ENCODE peak calls at places on chromosomes 4 and X, in six cellular contexts. O, G, R, U, X and H are unnamed samples.

GRCh38 chr4:168585168-168586091 is 88.6 kb downstream of the PALLD start:
- DNase-seq in R (peak), O (peak), U (peak), G (peak), X (peak), H (peak)

GRCh38 chr4:54660145-54660535 is 2.4 kb downstream of the KIT start:
- DNase-seq in O (no peak), U (no peak), X (no peak), R (no peak), G (no peak), H (no peak)

GRCh38 chr4:60897415-60897814 is 302.7 kb upstream of the ADGRL3 start:
- DNase-seq in U (peak), O (no peak), G (no peak), X (no peak), R (no peak), H (no peak)

GRCh38 chrX:153537526-153538295 is 20.3 kb downstream of the ATP2B3 start:
- DNase-seq in O (no peak), U (no peak), G (no peak), R (no peak), X (no peak), H (no peak)

GRCh38 chr4:111360906-111361305 is 738.0 kb upstream of the PITX2 start:
- DNase-seq in R (no peak), X (no peak), O (no peak), G (no peak), U (no peak), H (no peak)

GRCh38 chr4:82138376-82138775 is 235.4 kb downstream of the HNRNPD start:
- DNase-seq in R (no peak), X (no peak), O (no peak), G (no peak), U (no peak), H (no peak)

GRCh38 chr4:62548108-62548524 is 1348.0 kb downstream of the ADGRL3 start:
- DNase-seq in U (peak), X (no peak), O (no peak), R (peak), G (no peak), H (no peak)

GRCh38 chr4:170008376-170008775 is 17.8 kb downstream of the MFAP3L start:
- DNase-seq in U (no peak), G (no peak), R (no peak), O (no peak), X (peak), H (no peak)

GRCh38 chr4:6847134-6847533 is 62.5 kb upstream of the TBC1D14 start:
- DNase-seq in U (no peak), X (no peak), R (no peak), O (no peak), G (no peak), H (no peak)

DNA sequence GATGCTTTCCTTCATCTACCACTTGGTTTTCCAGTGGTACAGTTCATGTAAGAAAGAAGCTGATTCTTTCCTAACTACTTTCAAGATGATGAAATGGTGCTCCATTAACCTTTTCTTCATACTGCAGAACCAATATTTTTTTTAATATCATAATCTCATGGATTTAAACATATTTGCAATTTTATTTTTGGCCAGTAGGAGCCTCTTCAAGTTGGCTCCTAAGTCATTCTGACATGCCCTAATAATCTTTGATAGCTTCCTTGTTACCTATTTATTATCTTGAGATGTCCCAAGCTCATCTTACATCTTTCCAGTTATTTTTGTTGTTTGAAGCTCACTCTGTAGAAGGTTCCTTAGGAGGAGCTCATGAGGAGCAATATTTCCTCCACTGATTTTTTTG is 170.2 kb downstream of the APBB2 start:
- DNase-seq in G (no peak), O (no peak), X (no peak), R (no peak), U (no peak), H (no peak)
- TF ChIP-seq CTCF in G (no peak), O (no peak), X (no peak), R (no peak), U (no peak), H (no peak)

GRCh38 chr4:128060620-128061565 is at the start of gene LARP1B:
- DNase-seq in R (peak), U (peak), O (peak), G (peak), X (peak), H (peak)

GRCh38 chr4:128060130-128060619 is 937 bp upstream of the LARP1B start:
- DNase-seq in O (no peak), R (no peak), X (no peak), G (no peak), U (peak), H (peak)

GRCh38 chr4:128056396-128056795 is 4.7 kb upstream of the LARP1B start:
- DNase-seq in X (no peak), G (no peak), R (no peak), O (no peak), U (no peak), H (no peak)

GRCh38 chr4:128061566-128062536 is 739 bp downstream of the LARP1B start:
- DNase-seq in R (peak), U (peak), X (peak), O (peak), G (no peak), H (peak)
- TF ChIP-seq CTCF in R (no peak), U (no peak), X (no peak), O (no peak), G (peak), H (no peak)

GRCh38 chrX:11537141-11537540 is 128.6 kb downstream of the ARHGAP6 start:
- DNase-seq in G (no peak), U (no peak), R (no peak), X (no peak), O (no peak), H (no peak)

GRCh38 chrX:11535156-11535919 is 130.4 kb downstream of the ARHGAP6 start:
- DNase-seq in R (no peak), O (no peak), X (no peak), U (no peak), G (no peak), H (no peak)

GRCh38 chrX:11543249-11543648 is 122.5 kb downstream of the ARHGAP6 start:
- DNase-seq in X (no peak), O (no peak), G (no peak), U (no peak), R (no peak), H (no peak)

GRCh38 chrX:11541510-11541909 is 124.2 kb downstream of the ARHGAP6 start:
- DNase-seq in R (no peak), U (peak), G (no peak), O (no peak), X (no peak), H (no peak)

DNA sequence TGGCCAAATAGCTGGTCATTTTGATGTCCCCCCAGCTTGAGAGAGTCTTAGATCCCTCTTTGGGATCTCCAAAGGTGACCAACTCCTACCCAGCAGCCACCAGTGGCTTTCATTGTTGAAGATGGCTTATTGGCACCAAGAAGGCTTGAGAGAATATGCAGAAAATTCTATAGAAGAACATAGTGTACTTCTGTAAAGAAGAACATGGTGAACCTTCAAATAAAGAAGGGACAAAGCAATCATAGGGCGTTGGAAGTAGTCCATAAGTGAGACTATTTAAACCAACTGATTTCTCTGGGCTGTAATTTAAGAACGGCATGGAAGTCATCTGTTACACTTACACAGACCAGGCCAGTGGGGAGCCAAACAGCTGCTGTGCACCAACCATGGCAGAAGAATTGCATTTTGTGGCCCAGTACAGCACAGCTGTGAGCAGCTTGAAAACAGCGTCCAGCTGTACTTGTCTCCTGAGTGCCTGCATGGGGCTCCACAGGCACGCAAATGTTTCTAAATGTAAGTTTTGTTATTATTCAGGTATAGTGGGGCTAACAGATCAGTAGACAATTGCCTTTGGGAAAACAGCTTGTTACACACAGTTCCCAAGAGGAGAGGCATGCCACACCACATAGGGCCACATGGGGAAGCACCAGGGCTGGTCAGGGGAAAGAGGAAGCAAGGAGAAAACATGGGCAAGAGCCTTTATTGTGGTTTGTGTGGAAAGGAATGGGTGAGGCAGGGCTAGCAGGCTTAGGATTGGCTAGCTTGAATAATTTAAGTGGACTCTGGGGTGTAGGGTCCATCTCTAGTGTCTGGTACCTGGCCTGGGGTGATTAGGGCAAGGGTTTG is 125.0 kb downstream of the ARHGAP6 start:
- DNase-seq in R (no peak), U (peak), G (no peak), O (no peak), X (no peak), H (peak)
- TF ChIP-seq CTCF in R (no peak), U (no peak), G (peak), O (no peak), X (no peak), H (peak)

DNA sequence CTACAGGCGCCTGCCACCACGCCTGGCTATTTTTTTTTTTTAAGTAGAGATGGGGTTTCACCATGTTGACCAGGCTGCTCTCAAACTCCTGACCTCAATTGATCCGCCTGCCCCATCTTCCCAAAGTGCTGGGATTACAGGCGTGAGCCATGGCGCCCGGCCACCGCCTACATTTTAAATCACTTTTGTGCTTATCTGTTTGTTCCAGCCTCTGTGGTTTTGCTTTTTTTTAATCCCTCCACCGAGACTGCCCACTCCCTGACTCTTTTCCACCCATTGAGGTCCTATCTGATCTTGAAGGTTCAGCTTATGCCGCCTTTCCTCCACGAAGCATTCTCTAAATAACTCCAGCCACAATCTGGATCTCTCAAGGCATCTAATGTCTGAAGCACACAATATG is 73.5 kb downstream of the CHRDL1 start:
- DNase-seq in O (no peak), U (no peak), X (no peak), R (no peak), G (no peak), H (no peak)
- TF ChIP-seq CTCF in O (no peak), U (no peak), X (no peak), R (no peak), G (no peak), H (no peak)

DNA sequence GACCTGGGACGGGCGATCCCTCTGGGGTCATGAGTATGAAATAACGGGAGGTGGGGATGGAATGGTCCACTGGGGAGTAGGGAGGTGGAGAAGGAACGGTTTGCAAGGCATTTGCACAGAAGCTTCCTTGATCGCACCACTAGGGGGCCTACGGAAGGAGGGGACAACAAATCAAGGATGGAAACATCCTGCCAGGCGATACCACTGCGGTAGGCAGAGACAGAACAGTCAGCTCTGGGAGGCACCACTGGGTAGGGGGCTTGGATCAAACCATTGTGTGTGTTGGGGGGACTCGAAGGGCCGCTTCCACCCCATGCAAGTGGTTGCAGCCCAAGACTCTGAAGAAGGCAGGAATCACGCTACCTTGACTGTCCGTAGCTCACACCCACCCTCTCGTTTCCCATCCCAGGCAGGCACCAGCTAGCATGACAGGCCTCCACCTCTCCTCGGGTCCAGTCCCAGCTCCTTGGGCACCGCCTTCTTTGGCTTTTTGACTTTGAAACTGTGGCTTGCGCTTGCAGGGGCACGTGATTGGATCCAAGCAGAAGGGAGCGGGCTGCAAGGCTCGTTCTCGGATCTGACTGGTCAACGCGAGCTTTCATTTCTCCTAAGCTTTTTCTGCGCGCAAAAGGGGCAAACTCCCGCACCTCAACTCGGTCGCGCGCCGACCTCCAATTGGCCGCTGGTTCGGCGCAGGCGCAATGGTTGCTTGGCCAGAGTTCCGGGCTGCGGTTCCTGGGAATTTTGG is 28.4 kb downstream of the GAGE1 start:
- DNase-seq in X (no peak), U (no peak), G (no peak), O (no peak), R (no peak), H (peak)
- TF ChIP-seq CTCF in X (no peak), U (peak), G (no peak), O (no peak), R (no peak), H (no peak)

GRCh38 chrX:102658551-102658950 is 7.3 kb downstream of the GPRASP1 start:
- DNase-seq in X (no peak), R (no peak), G (no peak), U (peak), O (no peak), H (no peak)

GRCh38 chrX:102654696-102655095 is 3.4 kb downstream of the GPRASP1 start:
- DNase-seq in O (no peak), G (no peak), U (no peak), R (no peak), X (no peak), H (no peak)

DNA sequence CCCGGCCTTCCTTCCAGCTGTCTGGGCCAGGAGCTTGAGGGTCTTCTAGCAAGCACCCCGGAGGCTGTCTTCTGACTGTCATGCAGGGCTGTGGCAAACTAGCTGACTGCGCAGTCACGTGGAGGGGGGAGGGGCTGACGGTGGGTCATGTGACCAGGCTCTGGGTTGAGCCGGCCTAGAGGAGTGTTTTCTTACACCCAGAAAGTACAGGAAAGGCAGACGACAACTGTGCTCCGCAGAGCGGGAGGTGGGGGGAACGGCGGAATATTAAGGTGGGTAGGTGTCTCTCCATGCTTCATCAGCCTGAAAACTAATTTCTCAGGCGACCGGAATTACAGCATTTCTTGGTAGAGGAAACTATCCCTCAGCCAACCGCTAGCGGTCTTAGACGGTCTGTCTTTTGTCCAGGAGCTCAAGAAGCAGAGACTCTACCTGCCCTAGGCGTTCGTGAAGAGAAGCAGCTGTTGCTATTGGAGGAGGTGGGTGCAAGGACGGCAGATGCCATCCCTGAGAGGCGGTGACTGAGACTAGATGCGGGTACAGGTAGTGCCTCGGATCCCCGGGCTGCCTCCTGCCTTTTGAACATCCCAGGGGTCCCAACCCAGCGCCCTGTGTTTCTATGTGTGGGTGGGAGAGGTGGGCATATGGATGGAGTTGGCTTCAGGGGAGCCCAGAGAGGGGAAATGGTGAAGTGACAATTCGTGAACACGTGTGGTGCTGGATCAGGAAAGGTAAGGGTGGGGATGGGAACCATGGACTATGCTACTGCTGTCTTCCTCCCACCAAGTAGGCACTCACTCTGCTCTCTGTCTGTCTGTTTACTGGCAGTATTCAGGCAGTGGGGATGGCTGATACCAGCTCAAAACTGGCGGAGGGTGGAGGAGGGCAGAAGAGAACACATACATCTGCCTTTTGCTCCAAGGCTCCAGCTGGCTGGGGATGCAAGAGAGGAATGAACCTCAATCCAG is 8.8 kb downstream of the GPRASP1 start:
- DNase-seq in X (peak), O (peak), U (peak), G (no peak), R (peak), H (peak)
- TF ChIP-seq CTCF in X (no peak), O (no peak), U (peak), G (peak), R (peak), H (no peak)